ENCODE peak calls at places on chromosomes 7 and 10, in five cellular contexts. S, U, Q, V and C are unnamed samples.

GRCh38 chr10:117603726-117604125 is 61.2 kb downstream of the EMX2 start:
- DNase-seq in S (no peak), U (no peak), Q (no peak), V (no peak), C (no peak)

GRCh38 chr7:2405601-2406345 is 2.4 kb downstream of the CHST12 start:
- DNase-seq in S (no peak), U (no peak), Q (peak), V (no peak), C (no peak)

GRCh38 chr10:119516381-119517234 is 25.9 kb downstream of the RGS10 start:
- DNase-seq in S (no peak), U (no peak), Q (no peak), V (no peak), C (peak)

GRCh38 chr7:133633055-133633454 is 380.2 kb downstream of the EXOC4 start:
- DNase-seq in S (no peak), U (no peak), Q (no peak), V (no peak), C (peak)

GRCh38 chr10:29839826-29840515 is 205.2 kb upstream of the SVIL start:
- DNase-seq in S (no peak), U (peak), Q (peak), V (no peak), C (no peak)

GRCh38 chr10:101760510-101760909 is 15.4 kb downstream of the FGF8 start:
- DNase-seq in S (peak), U (no peak), Q (no peak), V (no peak), C (no peak)

GRCh38 chr7:127536426-127537152 is 48.8 kb downstream of the GCC1 start:
- DNase-seq in S (peak), U (no peak), Q (no peak), V (no peak), C (no peak)

GRCh38 chr7:141708053-141708452 is at the start of gene WEE2:
- DNase-seq in S (no peak), U (no peak), Q (no peak), V (no peak), C (no peak)

GRCh38 chr10:70459061-70459770 is 17.7 kb upstream of the NODAL start:
- DNase-seq in S (no peak), U (no peak), Q (no peak), V (no peak), C (no peak)

GRCh38 chr10:117078168-117078837 is 59.8 kb downstream of the VAX1 start:
- DNase-seq in S (no peak), U (no peak), Q (no peak), V (no peak), C (no peak)

GRCh38 chr10:86944471-86944870 is 12.9 kb downstream of the MMRN2 start:
- DNase-seq in S (no peak), U (no peak), Q (no peak), V (no peak), C (no peak)

GRCh38 chr10:69636273-69636575 is 6.2 kb downstream of the FAM241B start:
- DNase-seq in S (no peak), U (no peak), Q (no peak), V (no peak), C (no peak)

GRCh38 chr7:95794917-95795515 is 22.7 kb downstream of the DYNC1I1 start:
- DNase-seq in S (peak), U (peak), Q (no peak), V (no peak), C (peak)

GRCh38 chr7:86667732-86668131 is 24.0 kb downstream of the GRM3 start:
- DNase-seq in S (no peak), U (no peak), Q (no peak), V (no peak), C (no peak)

GRCh38 chr7:93117852-93118530 is at the start of gene SAMD9:
- DNase-seq in S (peak), U (no peak), Q (no peak), V (no peak), C (peak)

GRCh38 chr10:110336111-110336721 is 31.5 kb upstream of the SMNDC1 start:
- DNase-seq in S (peak), U (no peak), Q (no peak), V (no peak), C (peak)

GRCh38 chr10:100370561-100370975 is 23.5 kb downstream of the SCD start:
- DNase-seq in S (no peak), U (peak), Q (no peak), V (peak), C (no peak)

GRCh38 chr7:36597099-36597773 is 127.1 kb downstream of the AOAH start:
- DNase-seq in S (no peak), U (no peak), Q (no peak), V (no peak), C (no peak)

GRCh38 chr10:84353052-84353803 is 24.8 kb downstream of the CCSER2 start:
- DNase-seq in S (no peak), U (no peak), Q (no peak), V (no peak), C (no peak)

GRCh38 chr10:21497177-21497807 is 28.2 kb downstream of the SKIDA1 start:
- DNase-seq in S (peak), U (peak), Q (peak), V (peak), C (peak)

GRCh38 chr10:128497660-128498377 is 371.6 kb upstream of the MKI67 start:
- DNase-seq in S (no peak), U (no peak), Q (no peak), V (no peak), C (no peak)

GRCh38 chr10:78559514-78560392 is 509.0 kb upstream of the ZMIZ1 start:
- DNase-seq in S (no peak), U (no peak), Q (no peak), V (no peak), C (no peak)

GRCh38 chr7:102432476-102433318 is 678 bp upstream of the ORAI2 start:
- DNase-seq in S (no peak), U (no peak), Q (no peak), V (no peak), C (no peak)

GRCh38 chr7:148782757-148783456 is 84.2 kb downstream of the CUL1 start:
- DNase-seq in S (no peak), U (no peak), Q (no peak), V (no peak), C (no peak)

GRCh38 chr7:39271386-39271785 is 293.7 kb downstream of the POU6F2 start:
- DNase-seq in S (peak), U (no peak), Q (peak), V (no peak), C (peak)

GRCh38 chr10:101817542-101818118 is 614 bp downstream of the OGA start:
- DNase-seq in S (peak), U (peak), Q (peak), V (peak), C (peak)

GRCh38 chr10:68406111-68406814 is 814 bp downstream of the RUFY2 start:
- DNase-seq in S (peak), U (peak), Q (peak), V (peak), C (peak)

GRCh38 chr7:36440880-36441279 is 51.2 kb downstream of the ANLN start:
- DNase-seq in S (peak), U (peak), Q (no peak), V (no peak), C (peak)

GRCh38 chr10:108409316-108409715 is 1244.8 kb upstream of the SORCS1 start:
- DNase-seq in S (no peak), U (no peak), Q (no peak), V (no peak), C (no peak)

GRCh38 chr10:70551971-70552422 is 50.5 kb downstream of the PRF1 start:
- DNase-seq in S (no peak), U (peak), Q (peak), V (no peak), C (peak)

GRCh38 chr10:117518246-117518645 is 24.3 kb upstream of the EMX2 start:
- DNase-seq in S (no peak), U (peak), Q (no peak), V (no peak), C (no peak)

GRCh38 chr10:70584941-70585544 is 17.5 kb downstream of the PRF1 start:
- DNase-seq in S (peak), U (peak), Q (peak), V (no peak), C (no peak)

GRCh38 chr10:49608166-49608758 is 1.8 kb upstream of the SLC18A3 start:
- DNase-seq in S (no peak), U (no peak), Q (no peak), V (peak), C (no peak)

GRCh38 chr10:69239816-69240434 is 19.8 kb downstream of the HKDC1 start:
- DNase-seq in S (no peak), U (no peak), Q (no peak), V (no peak), C (peak)

GRCh38 chr10:127145173-127145572 is 51.2 kb downstream of the INSYN2A start:
- DNase-seq in S (no peak), U (no peak), Q (no peak), V (no peak), C (peak)

GRCh38 chr10:77548671-77549070 is 88.9 kb downstream of the KCNMA1 start:
- DNase-seq in S (no peak), U (no peak), Q (no peak), V (no peak), C (no peak)

GRCh38 chr10:132306341-132306685 is 1.4 kb downstream of the STK32C start:
- DNase-seq in S (no peak), U (no peak), Q (no peak), V (no peak), C (no peak)

GRCh38 chr10:78451592-78451991 is 417.9 kb downstream of the RPS24 start:
- DNase-seq in S (no peak), U (no peak), Q (no peak), V (no peak), C (no peak)

GRCh38 chr7:133452611-133453010 is 199.7 kb downstream of the EXOC4 start:
- DNase-seq in S (no peak), U (no peak), Q (no peak), V (no peak), C (no peak)

GRCh38 chr7:19066109-19066508 is 51.3 kb downstream of the TWIST1 start:
- DNase-seq in S (no peak), U (no peak), Q (no peak), V (no peak), C (no peak)

DNA sequence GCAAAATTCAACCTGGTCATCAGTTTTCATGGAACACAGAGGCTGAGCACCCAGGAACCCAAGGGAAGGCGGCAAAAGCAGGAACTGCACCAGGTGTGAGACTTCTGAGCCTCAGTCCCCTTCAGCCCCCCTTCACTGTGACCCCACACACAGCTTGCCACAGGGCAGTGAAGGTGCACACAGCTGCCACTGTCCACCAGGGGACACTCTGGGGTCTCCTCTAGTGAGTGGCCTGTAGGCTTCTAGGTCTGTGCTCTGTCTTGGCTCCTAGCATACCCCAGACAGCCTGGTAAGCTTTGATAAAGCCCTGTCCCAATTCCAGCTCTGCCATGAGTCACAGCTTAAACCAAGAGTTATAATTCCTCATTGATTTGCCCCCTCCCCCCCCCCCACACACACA is 12.1 kb downstream of the KCNH2 start:
- DNase-seq in S (peak), U (peak), Q (peak), V (no peak), C (no peak)
- TF ChIP-seq CTCF in S (peak), U (no peak), Q (no peak), V (no peak), C (no peak)

DNA sequence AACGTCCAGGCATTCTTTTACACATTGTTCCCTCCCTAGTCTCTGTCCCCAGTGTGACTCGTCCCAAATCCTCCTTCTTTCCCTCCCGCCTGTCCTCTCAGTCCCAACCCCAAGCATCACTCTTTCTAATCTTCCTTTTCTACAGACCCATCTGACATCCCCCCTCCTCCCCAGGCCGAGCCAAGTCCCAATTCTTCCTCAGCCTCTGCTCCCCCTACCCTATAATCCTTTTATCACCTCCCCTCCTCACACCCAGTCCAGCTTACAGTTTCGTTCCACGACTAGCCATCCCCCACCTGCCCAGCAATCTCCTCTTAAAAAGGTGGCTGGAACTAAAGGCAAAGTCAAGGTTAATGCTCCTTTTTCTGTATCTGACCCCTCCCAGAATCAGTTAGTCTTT is 95.1 kb downstream of the MACC1 start:
- DNase-seq in S (no peak), U (no peak), Q (no peak), V (no peak), C (no peak)
- H3K4me3 ChIP-seq in S (no peak), U (no peak), Q (no peak), V (no peak), C (no peak)

DNA sequence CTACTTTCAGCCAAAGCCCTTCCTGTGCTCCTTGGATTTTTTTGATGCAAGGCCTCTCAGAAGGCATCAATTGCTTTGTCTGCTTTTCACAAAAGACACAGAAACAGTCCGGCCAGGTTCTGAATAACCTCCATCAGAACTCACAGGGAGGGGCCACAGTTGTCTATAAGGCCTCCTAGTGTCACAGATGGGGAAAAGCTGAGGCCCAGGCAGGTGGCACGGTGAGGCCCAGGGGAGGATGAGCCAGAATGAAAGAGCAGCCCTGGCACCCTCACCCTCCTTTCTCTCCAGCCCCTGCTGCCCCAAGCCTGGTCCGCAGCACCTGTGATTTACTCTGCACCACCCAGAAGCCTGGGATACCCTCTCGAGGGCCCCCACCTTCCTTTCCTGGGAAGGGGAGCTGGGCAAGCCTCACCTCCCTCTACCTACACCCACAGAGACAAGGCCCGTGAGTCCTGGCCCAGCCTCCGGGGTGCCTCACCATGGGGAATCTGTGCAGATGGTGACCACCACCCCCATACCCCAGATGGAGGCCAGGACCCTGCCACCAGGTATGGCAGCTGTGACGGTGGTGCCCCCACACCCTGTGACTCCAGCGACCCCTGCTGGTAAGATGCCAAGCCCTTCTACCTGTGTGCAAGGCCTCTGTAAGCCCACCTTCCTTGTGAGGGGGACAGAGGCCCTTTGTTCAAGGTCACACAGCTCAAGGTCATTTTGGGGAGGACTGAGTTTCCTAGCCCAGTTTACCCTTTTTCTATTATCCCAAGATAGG is 26.2 kb upstream of the ZNF467 start:
- DNase-seq in S (peak), U (peak), Q (no peak), V (no peak), C (no peak)
- TF ChIP-seq CTCF in S (peak), U (peak), Q (no peak), V (peak), C (peak)

GRCh38 chr10:6576326-6576725 is 3.8 kb downstream of the PRKCQ start:
- DNase-seq in S (no peak), U (no peak), Q (no peak), V (no peak), C (no peak)

GRCh38 chr10:6579193-6579903 is 728 bp downstream of the PRKCQ start:
- DNase-seq in S (no peak), U (no peak), Q (no peak), V (no peak), C (no peak)

GRCh38 chr10:6580279-6581029 is 378 bp upstream of the PRKCQ start:
- DNase-seq in S (peak), U (peak), Q (peak), V (peak), C (peak)

GRCh38 chr10:6579904-6580278 is at the start of gene PRKCQ:
- DNase-seq in S (no peak), U (no peak), Q (no peak), V (no peak), C (peak)

DNA sequence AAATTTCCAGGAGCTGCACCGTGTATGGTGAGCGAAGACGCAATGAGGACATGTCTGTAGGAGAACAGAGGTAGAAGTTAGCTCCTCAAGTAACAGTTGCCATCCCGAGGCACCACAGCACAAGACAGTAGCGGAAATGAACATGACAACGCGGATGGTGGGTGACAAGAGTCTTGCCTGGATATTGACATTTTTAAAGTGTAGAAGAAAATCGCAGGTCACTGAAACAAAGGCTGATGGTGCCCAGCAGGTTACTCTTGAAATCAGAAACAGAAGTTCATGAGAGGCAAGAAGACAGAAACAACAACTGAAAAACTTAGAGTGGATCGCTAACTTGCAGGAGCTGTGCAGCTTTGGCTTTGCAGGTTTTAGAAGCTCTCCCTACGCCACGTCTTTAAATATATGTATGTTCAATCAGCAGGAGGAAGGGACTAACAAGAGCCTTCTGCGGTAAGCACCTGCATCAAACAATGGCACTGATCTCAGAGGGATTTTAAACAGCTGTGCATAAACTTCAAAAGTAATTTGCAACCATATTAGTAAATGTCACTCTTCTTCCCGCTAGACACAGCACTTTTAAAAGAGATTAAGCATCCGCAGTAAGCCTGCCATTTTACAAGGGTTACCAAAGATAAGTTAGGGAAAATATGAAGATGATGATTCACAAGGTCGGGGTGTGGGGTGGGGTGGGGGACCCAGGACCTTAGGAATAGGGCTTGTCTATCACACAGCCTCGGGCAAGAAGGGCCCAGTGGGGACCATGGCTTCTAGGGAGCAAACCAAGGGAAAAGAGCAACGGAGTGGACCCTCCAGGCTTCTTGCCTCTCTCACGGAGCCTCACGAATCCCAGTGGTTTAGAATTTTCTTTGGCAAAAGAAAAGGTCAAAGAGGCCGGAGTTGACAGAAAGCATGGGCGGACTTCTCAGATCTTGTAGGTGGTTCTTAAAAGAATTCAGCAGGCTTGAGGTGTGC is 1.6 kb downstream of the PRKCQ start:
- DNase-seq in S (no peak), U (no peak), Q (no peak), V (no peak), C (no peak)
- H3K4me3 ChIP-seq in S (no peak), U (no peak), Q (peak), V (peak), C (no peak)

GRCh38 chr10:28317735-28318134 is 14.9 kb upstream of the MPP7 start:
- DNase-seq in S (no peak), U (no peak), Q (no peak), V (no peak), C (no peak)
- TF ChIP-seq CTCF in S (no peak), U (no peak), Q (no peak), V (no peak), C (no peak)

DNA sequence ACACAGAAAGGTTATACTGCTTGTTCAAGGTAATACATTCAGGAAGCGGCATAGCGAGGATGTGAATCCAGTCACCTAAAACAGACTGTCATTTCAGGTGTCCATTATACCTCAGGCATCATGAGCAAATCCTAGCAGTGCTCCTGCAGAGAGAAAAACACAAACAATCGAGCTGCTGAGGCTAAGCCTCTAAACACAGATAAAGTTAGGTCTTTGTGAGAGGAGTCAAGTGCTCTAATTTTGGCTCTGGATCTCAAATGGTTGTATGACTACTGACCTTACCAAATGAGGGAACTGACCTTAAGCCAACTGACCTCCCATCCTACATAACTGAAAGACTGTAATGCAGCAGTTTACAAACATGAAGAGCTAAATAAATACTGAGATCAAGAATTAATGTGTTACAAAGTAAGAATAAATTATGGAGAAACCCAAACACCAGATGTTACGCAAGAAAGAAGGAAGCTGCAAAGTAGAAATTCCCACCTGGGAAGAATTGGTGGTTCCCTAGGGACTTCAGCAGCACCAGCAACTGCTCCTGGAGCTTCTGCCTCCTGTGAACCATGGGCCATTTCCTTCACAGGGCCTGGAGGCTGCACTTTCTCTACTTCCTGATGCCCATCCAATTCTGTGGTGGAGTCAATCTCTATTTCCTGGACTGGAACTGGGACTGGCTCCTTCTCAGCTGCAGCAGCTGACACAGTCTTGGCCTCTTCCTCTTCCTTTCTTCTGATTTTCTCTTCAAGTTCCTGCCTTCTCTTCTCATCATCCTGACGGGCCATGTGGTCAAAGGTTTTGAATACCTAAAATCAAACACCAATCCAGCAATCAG is 5.8 kb downstream of the NUDCD3 start:
- DNase-seq in S (no peak), U (no peak), Q (no peak), V (no peak), C (peak)
- H3K4me3 ChIP-seq in S (no peak), U (no peak), Q (no peak), V (no peak), C (no peak)

GRCh38 chr10:103736763-103737162 is 118.6 kb downstream of the SH3PXD2A start:
- DNase-seq in S (peak), U (peak), Q (no peak), V (peak), C (peak)
- TF ChIP-seq CTCF in S (no peak), U (no peak), Q (no peak), V (no peak), C (no peak)